ENCODE peak calls at places on chromosomes 7 and 10, in seven cellular contexts. A is A549; N is NCI-H460; P is left ventricle myocardium inferior; M is choroid plexus epithelial cell; E is NAMALWA; U is activated T-helper 1 cell treated with anti-CD3 and anti-CD28 coated beads, Interleukin-12 subunit alpha, Interleukin-12 subunit beta, Interleukin-2, Interleukin-4 antibody, amounts not matched to agents 30 ng/mL and 10 ng/mL and 1 ng/mL, durations not matched to agents 14 hours and 24 hours and 36 hours. H is an unnamed sample.

GRCh38 chr10:26890956-26891355 is 30.2 kb upstream of the ABI1 start:
- DNase-seq in E (peak), N (peak), P (no peak), U (peak), M (peak), A (no peak), H (peak)

GRCh38 chr10:44937201-44938005 is 22.2 kb upstream of the RASSF4 start:
- DNase-seq in P (no peak), M (peak), E (no peak), U (no peak), A (no peak), N (no peak), H (no peak)

GRCh38 chr10:69446650-69447151 is 4.6 kb upstream of the TSPAN15 start:
- DNase-seq in P (no peak), U (no peak), A (peak), E (no peak), N (peak), M (peak), H (peak)

GRCh38 chr7:149257146-149257545 is 4.8 kb upstream of the ZNF783 start:
- DNase-seq in U (no peak), P (no peak), A (no peak), E (no peak), M (no peak), N (no peak), H (no peak)

GRCh38 chr10:80516506-80517075 is 21.1 kb upstream of the SH2D4B start:
- DNase-seq in E (no peak), N (no peak), A (no peak), P (no peak), U (no peak), M (no peak), H (no peak)

GRCh38 chr7:13839063-13839462 is 150.4 kb downstream of the ETV1 start:
- DNase-seq in U (no peak), N (no peak), E (no peak), M (no peak), A (no peak), P (no peak), H (no peak)

GRCh38 chr7:65387893-65388292 is 14.2 kb downstream of the ZNF92 start:
- DNase-seq in E (no peak), M (no peak), P (no peak), A (no peak), U (no peak), N (no peak), H (no peak)

GRCh38 chr10:21726601-21727295 is 192.7 kb downstream of the MLLT10 start:
- DNase-seq in A (no peak), E (no peak), M (no peak), P (no peak), N (no peak), U (no peak), H (no peak)

GRCh38 chr10:1127629-1128028 is 71.4 kb downstream of the WDR37 start:
- DNase-seq in N (no peak), P (no peak), A (no peak), E (no peak), M (no peak), U (no peak), H (no peak)

GRCh38 chr10:46787321-46787615 is 124.0 kb upstream of the PTPN20 start:
- DNase-seq in A (peak), N (peak), E (peak), U (peak), M (peak), P (no peak), H (no peak)

GRCh38 chr10:51397695-51398094 is 301.7 kb downstream of the CSTF2T start:
- DNase-seq in N (no peak), U (no peak), M (peak), P (peak), A (no peak), E (no peak), H (no peak)

GRCh38 chr7:17099083-17099973 is 199.1 kb upstream of the AHR start:
- DNase-seq in E (no peak), N (peak), P (no peak), A (peak), M (peak), U (no peak), H (no peak)

GRCh38 chr7:102169651-102170416 is 116.8 kb upstream of the SH2B2 start:
- DNase-seq in U (no peak), M (peak), E (no peak), P (no peak), A (no peak), N (no peak), H (no peak)

GRCh38 chr10:31687545-31688482 is 240.8 kb downstream of the ARHGAP12 start:
- DNase-seq in E (no peak), N (no peak), U (peak), A (no peak), M (no peak), P (no peak), H (no peak)

GRCh38 chr10:62748386-62748785 is 56.1 kb upstream of the ADO start:
- DNase-seq in M (no peak), A (no peak), N (no peak), E (no peak), P (no peak), U (no peak), H (no peak)

GRCh38 chr7:75054744-75055527 is 18.7 kb downstream of the RCC1L start:
- DNase-seq in E (no peak), P (peak), M (peak), U (no peak), A (no peak), N (no peak), H (peak)

GRCh38 chr7:75033064-75033463 is 40.5 kb downstream of the RCC1L start:
- DNase-seq in E (no peak), P (no peak), N (no peak), A (peak), U (no peak), M (no peak), H (no peak)

GRCh38 chr7:99218406-99219184 is 10.7 kb upstream of the KPNA7 start:
- DNase-seq in N (no peak), E (no peak), P (no peak), A (no peak), U (no peak), M (no peak), H (no peak)

GRCh38 chr10:53606951-53607350 is 834.4 kb upstream of the MBL2 start:
- DNase-seq in P (no peak), U (no peak), N (no peak), M (no peak), A (no peak), E (no peak), H (no peak)

GRCh38 chr10:122236690-122237306 is 34.3 kb upstream of the BTBD16 start:
- DNase-seq in M (no peak), N (no peak), U (no peak), A (no peak), E (no peak), P (no peak), H (no peak)

GRCh38 chr7:142414915-142415314 is 157.1 kb upstream of the PRSS58 start:
- DNase-seq in U (no peak), E (no peak), M (no peak), P (no peak), N (no peak), A (no peak), H (no peak)

GRCh38 chr7:30240401-30240800 is 44.0 kb upstream of the ZNRF2 start:
- DNase-seq in E (peak), M (peak), U (no peak), N (no peak), A (no peak), P (no peak), H (no peak)

GRCh38 chr10:50219200-50219599 is 32.1 kb downstream of the ASAH2 start:
- DNase-seq in E (no peak), M (no peak), P (no peak), U (no peak), A (no peak), N (no peak), H (no peak)

GRCh38 chr10:49609283-49610014 is 661 bp upstream of the SLC18A3 start:
- DNase-seq in N (no peak), P (no peak), E (no peak), A (no peak), M (no peak), U (no peak), H (no peak)

GRCh38 chr10:123965973-123966895 is 74.6 kb upstream of the CPXM2 start:
- DNase-seq in M (no peak), P (no peak), A (no peak), E (no peak), U (no peak), N (no peak), H (no peak)

GRCh38 chr10:359093-359492 is 223.8 kb downstream of the ZMYND11 start:
- DNase-seq in N (no peak), U (no peak), P (no peak), A (no peak), E (no peak), M (no peak), H (no peak)

GRCh38 chr7:28958946-28959417 is 852 bp upstream of the TRIL start:
- DNase-seq in U (no peak), E (no peak), N (no peak), A (no peak), P (no peak), M (no peak), H (no peak)

GRCh38 chr10:63702107-63702506 is 180.9 kb downstream of the REEP3 start:
- DNase-seq in A (no peak), N (no peak), M (no peak), E (no peak), P (no peak), U (no peak), H (no peak)

GRCh38 chr7:106217089-106217542 is 67.7 kb downstream of the NAMPT start:
- DNase-seq in P (peak), A (peak), M (peak), N (peak), E (no peak), U (no peak), H (no peak)

GRCh38 chr10:43078986-43079273 is 2.1 kb downstream of the RET start:
- DNase-seq in A (peak), P (peak), U (no peak), M (peak), N (peak), E (peak), H (no peak)

H was measured in AG04450.